ENCODE peak calls at places on chromosomes 16 and 17, in eight cellular contexts. Q is right lobe of liver; W is CD8-positive, alpha-beta T cell; G is AG04450; X is A673; R is thoracic aorta; D is esophagus squamous epithelium; P is mammary epithelial cell. H is an unnamed sample.

GRCh38 chr17:29760771-29761682 is 138.3 kb upstream of the CORO6 start:
- DNase-seq in Q (peak; percentile 90), W (peak; percentile 80), G (peak; percentile 43), X (peak; percentile 95), R (peak; percentile 67), D (peak; percentile 43), P (peak; percentile 82), H (peak; percentile 71)

GRCh38 chr16:57534881-57535658 is 1.3 kb downstream of the CCDC102A start:
- DNase-seq in Q (peak; percentile 56), W (no peak), G (no peak), X (no peak), R (no peak), D (no peak), P (no peak), H (peak; percentile 27)

GRCh38 chr17:29376667-29377268 is 13.4 kb upstream of the TAOK1 start:
- DNase-seq in Q (no peak), W (no peak), G (peak; percentile 67), X (peak; percentile 92), R (no peak), D (no peak), P (peak; percentile 43), H (peak; percentile 89)

GRCh38 chr17:1999557-2000251 is 25.4 kb downstream of the RTN4RL1 start:
- DNase-seq in Q (peak; percentile 87), W (no peak), G (no peak), X (no peak), R (no peak), D (no peak), P (no peak), H (no peak)

GRCh38 chr17:60171753-60172079 is 21.9 kb downstream of the CA4 start:
- DNase-seq in Q (no peak), W (no peak), G (no peak), X (no peak), R (no peak), D (no peak), P (no peak), H (no peak)

GRCh38 chr16:88993006-88993787 is 16.2 kb upstream of the CBFA2T3 start:
- DNase-seq in Q (no peak), W (no peak), G (no peak), X (peak; percentile 24), R (no peak), D (no peak), P (no peak), H (no peak)

GRCh38 chr17:3946711-3947235 is 17.5 kb downstream of the ATP2A3 start:
- DNase-seq in Q (no peak), W (no peak), G (no peak), X (no peak), R (no peak), D (no peak), P (no peak), H (no peak)

GRCh38 chr17:338442-339192 is 14.0 kb downstream of the RPH3AL start:
- DNase-seq in Q (peak; percentile 89), W (no peak), G (no peak), X (no peak), R (no peak), D (no peak), P (no peak), H (no peak)

GRCh38 chr17:33493566-33493965 is 200.5 kb upstream of the ASIC2 start:
- DNase-seq in Q (no peak), W (no peak), G (no peak), X (no peak), R (no peak), D (no peak), P (no peak), H (no peak)

GRCh38 chr16:14307623-14308356 is 236.7 kb downstream of the MRTFB start:
- DNase-seq in Q (peak; percentile 73), W (no peak), G (no peak), X (no peak), R (no peak), D (no peak), P (peak; percentile 64), H (no peak)

GRCh38 chr17:39653662-39654331 is 11.4 kb upstream of the TCAP start:
- DNase-seq in Q (no peak), W (peak; percentile 64), G (no peak), X (peak; percentile 55), R (no peak), D (no peak), P (no peak), H (no peak)

GRCh38 chr17:17151962-17152361 is 54.2 kb downstream of the PLD6 start:
- DNase-seq in Q (peak; percentile 92), W (no peak), G (peak; percentile 72), X (peak; percentile 78), R (peak; percentile 86), D (no peak), P (peak; percentile 89), H (peak; percentile 92)

GRCh38 chr16:75038036-75038959 is 39.5 kb downstream of the ZNRF1 start:
- DNase-seq in Q (no peak), W (no peak), G (no peak), X (no peak), R (no peak), D (no peak), P (no peak), H (no peak)

GRCh38 chr17:72631568-72631967 is 460.9 kb downstream of the SLC39A11 start:
- DNase-seq in Q (no peak), W (no peak), G (no peak), X (no peak), R (no peak), D (no peak), P (peak; percentile 89), H (no peak)

GRCh38 chr16:3175157-3176153 is 12.5 kb upstream of the OR1F1 start:
- DNase-seq in Q (peak; percentile 29), W (no peak), G (no peak), X (peak; percentile 75), R (no peak), D (no peak), P (peak; percentile 78), H (no peak)

GRCh38 chr17:1647802-1648581 is 1.7 kb downstream of the RILP start:
- DNase-seq in Q (no peak), W (no peak), G (no peak), X (peak; percentile 33), R (no peak), D (no peak), P (no peak), H (peak; percentile 39)

GRCh38 chr17:2940352-2940751 is 123.1 kb downstream of the OR1D5 start:
- DNase-seq in Q (no peak), W (no peak), G (no peak), X (no peak), R (no peak), D (no peak), P (no peak), H (peak; percentile 41)

GRCh38 chr17:10186771-10187425 is 11.5 kb downstream of the GAS7 start:
- DNase-seq in Q (no peak), W (no peak), G (no peak), X (no peak), R (no peak), D (no peak), P (no peak), H (no peak)

GRCh38 chr17:5422505-5422904 is 2.5 kb downstream of the RPAIN start:
- DNase-seq in Q (no peak), W (no peak), G (no peak), X (no peak), R (no peak), D (no peak), P (peak; percentile 87), H (no peak)

GRCh38 chr16:85608887-85609286 is 4.2 kb upstream of the GSE1 start:
- DNase-seq in Q (no peak), W (no peak), G (no peak), X (no peak), R (no peak), D (no peak), P (no peak), H (no peak)
- H3K27ac ChIP-seq in Q (no peak overlapping the region), W (no peak overlapping the region), G (no peak overlapping the region), X (no peak overlapping the region), R (no peak overlapping the region), D (no peak overlapping the region), P (no peak overlapping the region), H (no peak overlapping the region)

GRCh38 chr17:74199306-74200092 is 4.0 kb upstream of the RPL38 start:
- DNase-seq in Q (peak; percentile 70), W (peak; percentile 32), G (no peak), X (peak; percentile 77), R (no peak), D (no peak), P (peak; percentile 20), H (peak; percentile 66)

GRCh38 chr17:74197801-74198200 is 5.7 kb upstream of the RPL38 start:
- DNase-seq in Q (no peak), W (no peak), G (no peak), X (no peak), R (no peak), D (no peak), P (no peak), H (no peak)

GRCh38 chr17:74200112-74200511 is 3.4 kb upstream of the RPL38 start:
- DNase-seq in Q (no peak), W (no peak), G (no peak), X (no peak), R (no peak), D (no peak), P (no peak), H (no peak)

GRCh38 chr17:74196541-74197310 is 6.8 kb upstream of the RPL38 start:
- DNase-seq in Q (no peak), W (no peak), G (no peak), X (no peak), R (no peak), D (no peak), P (no peak), H (no peak)

GRCh38 chr17:74198694-74199093 is 4.8 kb upstream of the RPL38 start:
- DNase-seq in Q (no peak), W (no peak), G (no peak), X (no peak), R (no peak), D (no peak), P (no peak), H (no peak)
- TF ChIP-seq CTCF in Q (no peak), W (no peak), G (no peak), X (no peak), R (no peak), D (no peak), P (no peak), H (no peak)

DNA sequence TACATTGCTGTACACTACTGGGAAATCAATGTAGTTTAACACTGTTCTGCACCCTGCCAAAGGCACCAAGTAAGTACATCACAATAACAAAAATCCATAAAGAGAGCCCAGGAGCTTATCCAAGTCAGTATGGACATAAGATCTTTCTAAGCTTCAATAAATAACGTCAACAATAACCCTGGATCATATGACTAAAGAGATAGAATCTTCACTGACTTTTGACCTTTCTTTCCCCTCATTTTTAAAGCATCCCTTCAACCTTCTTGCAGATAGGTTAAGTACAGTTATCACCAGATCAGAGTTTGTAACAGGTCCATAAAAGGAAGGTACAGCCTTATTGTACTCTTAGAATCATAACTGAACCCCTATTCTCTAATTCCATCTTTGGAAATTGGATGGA is 2.3 kb downstream of the CEP20 start:
- DNase-seq in Q (no peak), W (no peak), G (no peak), X (no peak), R (no peak), D (no peak), P (no peak), H (no peak)
- H3K4me3 ChIP-seq in Q (no peak overlapping the region), W (no peak overlapping the region), G (no peak overlapping the region), X (no peak overlapping the region), R (no peak overlapping the region), D (no peak overlapping the region), P (no peak overlapping the region), H (no peak overlapping the region)

DNA sequence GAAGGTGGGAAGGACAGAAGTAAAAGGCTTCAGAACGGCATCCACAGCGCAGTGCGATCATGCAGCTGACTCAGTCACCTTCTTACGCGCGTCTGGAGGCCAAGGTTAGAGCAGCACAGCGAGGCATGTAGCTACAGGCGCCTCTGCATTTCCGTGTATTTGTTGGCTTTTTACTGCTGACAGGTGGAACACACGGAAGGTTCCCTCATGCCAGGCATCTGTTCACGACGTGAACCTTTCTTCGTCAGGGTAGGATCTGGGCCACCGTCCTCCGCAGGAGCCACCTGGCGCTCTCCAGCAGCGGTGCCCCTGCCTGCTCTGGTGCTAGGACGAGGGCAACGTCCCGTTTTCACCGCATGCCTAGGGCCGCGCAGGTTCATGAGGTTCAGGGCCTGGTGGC is 15.3 kb downstream of the TMEM204 start:
- DNase-seq in Q (no peak), W (no peak), G (no peak), X (no peak), R (no peak), D (no peak), P (no peak), H (no peak)
- H3K27ac ChIP-seq in Q (peak overlapping the region; percentile 26), W (no peak overlapping the region), G (no peak overlapping the region), X (no peak overlapping the region), R (peak overlapping the region; percentile 52), D (peak overlapping the region; percentile 57), P (no peak overlapping the region), H (no peak overlapping the region)